ENCODE peak calls at places on chromosomes 16 and 17, in seven cellular contexts. A is lung, X is cardiac muscle cell, D is GM13976, G is astrocyte of the spinal cord, S is neural crest cell, P is nephron progenitor cell. H is an unnamed sample.

GRCh38 chr16:10529895-10530669 is 50.3 kb downstream of the EMP2 start:
- DNase-seq in A (no peak), X (no peak), D (no peak), G (no peak), S (no peak), P (no peak), H (no peak)

GRCh38 chr16:87391950-87392822 is at the start of gene MAP1LC3B:
- DNase-seq in A (peak; percentile 96), X (peak; percentile 97), D (peak; percentile 98), G (peak; percentile 97), S (peak; percentile 97), P (peak; percentile 99), H (peak; percentile 97)

GRCh38 chr17:73794336-73794735 is 150.1 kb upstream of the SDK2 start:
- DNase-seq in A (no peak), X (no peak), D (no peak), G (no peak), S (no peak), P (no peak), H (no peak)

GRCh38 chr16:1941924-1942809 is 832 bp downstream of the MSRB1 start:
- DNase-seq in A (peak; percentile 61), X (no peak), D (no peak), G (no peak), S (no peak), P (no peak), H (peak; percentile 34)

GRCh38 chr17:49393491-49394255 is 21.0 kb downstream of the PHB1 start:
- DNase-seq in A (no peak), X (no peak), D (no peak), G (no peak), S (no peak), P (no peak), H (no peak)

GRCh38 chr17:343211-343610 is 9.4 kb downstream of the RPH3AL start:
- DNase-seq in A (no peak), X (no peak), D (no peak), G (no peak), S (no peak), P (no peak), H (no peak)

GRCh38 chr17:18185832-18186231 is 2.2 kb downstream of the ALKBH5 start:
- DNase-seq in A (no peak), X (no peak), D (no peak), G (no peak), S (no peak), P (no peak), H (no peak)

GRCh38 chr16:84841787-84842300 is 22.1 kb downstream of the CRISPLD2 start:
- DNase-seq in A (peak; percentile 71), X (no peak), D (no peak), G (no peak), S (no peak), P (no peak), H (no peak)

GRCh38 chr17:58311429-58311894 is 17.1 kb downstream of the TSPOAP1 start:
- DNase-seq in A (no peak), X (no peak), D (peak; percentile 13), G (no peak), S (no peak), P (no peak), H (no peak)

DNA sequence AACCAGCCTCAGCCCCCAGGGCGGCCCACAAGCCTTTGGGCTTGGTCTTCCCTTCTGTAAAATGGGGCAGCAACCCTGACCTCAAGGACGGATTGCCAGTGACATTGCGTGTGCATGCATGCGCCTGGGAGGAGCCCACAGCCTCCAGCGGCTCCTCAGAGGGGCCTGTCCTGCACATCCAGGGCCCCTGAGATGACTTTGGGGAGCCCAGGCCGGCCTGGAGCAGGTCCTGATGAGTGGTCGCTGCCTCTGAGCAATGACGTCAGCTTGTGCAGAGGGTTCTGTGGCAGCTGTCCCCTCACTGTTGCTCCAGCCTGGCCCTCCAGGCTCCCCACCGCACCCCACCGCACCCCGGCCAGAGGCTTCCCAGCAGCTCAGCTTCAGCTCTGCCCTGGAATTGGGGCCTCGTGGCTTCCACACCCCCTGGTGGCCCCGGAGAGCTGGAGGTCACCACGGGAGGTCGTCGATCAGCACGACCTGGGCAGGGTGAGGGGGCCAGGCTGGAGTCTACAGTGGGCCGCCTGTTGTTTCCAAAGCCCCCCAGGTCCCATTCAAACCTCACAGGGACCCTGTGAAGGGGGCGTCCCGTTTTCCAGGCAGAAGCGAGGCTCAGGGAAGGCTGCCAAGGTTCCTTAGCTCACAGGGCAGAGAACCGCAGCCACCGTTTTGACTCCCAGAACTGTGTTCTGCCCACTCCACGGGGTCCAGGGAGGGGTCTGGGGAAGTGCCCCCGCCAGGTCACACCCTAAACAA is 341.8 kb downstream of the SEC14L1 start:
- DNase-seq in A (no peak), X (no peak), D (no peak), G (no peak), S (no peak), P (no peak), H (no peak)
- TF ChIP-seq CTCF in A (no peak), X (no peak), D (no peak), G (no peak), S (no peak), P (no peak), H (no peak)

DNA sequence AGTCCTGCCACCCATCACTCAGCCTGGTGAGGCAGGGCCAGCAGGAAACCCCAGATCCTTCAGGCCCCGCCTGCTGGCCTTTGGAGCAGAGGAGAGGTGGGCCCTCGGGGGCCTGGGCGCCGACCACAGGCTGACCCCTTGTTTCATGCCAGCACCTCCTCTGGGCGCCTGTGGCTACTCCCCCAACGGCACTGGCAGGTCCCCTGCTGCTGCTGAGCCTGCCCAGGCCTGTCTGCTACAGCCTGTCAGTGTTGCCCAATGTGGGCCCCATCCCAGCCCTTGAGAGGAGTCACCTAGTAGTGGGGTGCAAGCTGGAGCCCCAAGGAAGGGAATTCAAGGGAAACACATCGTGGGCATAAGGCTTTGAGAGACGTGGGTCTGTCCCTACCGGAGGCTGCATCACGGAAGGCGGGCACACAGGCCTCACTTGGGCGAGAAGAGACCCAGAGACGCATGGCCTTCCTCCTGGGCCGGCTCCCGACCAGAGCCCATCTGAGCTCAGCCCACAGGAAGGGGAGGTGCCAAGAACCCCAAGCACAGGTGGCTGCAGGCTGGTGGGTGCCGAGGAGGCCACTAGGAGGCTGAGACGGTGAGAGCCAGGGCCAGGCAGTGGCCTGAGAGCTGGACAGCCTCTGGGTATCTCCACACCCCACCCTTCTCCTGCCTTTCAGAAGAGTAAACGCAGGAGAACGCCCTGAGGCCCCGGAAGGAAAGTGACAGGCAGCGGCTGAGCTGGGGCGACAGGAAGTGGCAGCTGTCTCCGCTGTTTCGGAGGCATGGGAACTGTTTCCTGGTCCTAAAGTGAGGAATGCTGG is 8.1 kb upstream of the FASN start:
- DNase-seq in A (peak; percentile 81), X (peak; percentile 73), D (peak; percentile 92), G (peak; percentile 18), S (peak; percentile 51), P (peak; percentile 53), H (peak; percentile 87)
- TF ChIP-seq CTCF in A (no peak), X (peak; percentile 40), D (peak; percentile 50), G (peak; percentile 38), S (peak; percentile 56), P (peak; percentile 22), H (peak; percentile 67)

GRCh38 chr17:68863091-68863652 is 92.0 kb downstream of the ABCA8 start:
- DNase-seq in A (no peak), X (no peak), D (no peak), G (no peak), S (no peak), P (no peak), H (no peak)
- TF ChIP-seq CTCF in A (no peak), X (no peak), D (no peak), G (no peak), S (peak; percentile 43), P (no peak), H (peak; percentile 43)

GRCh38 chr16:57159447-57159846 is 26.4 kb downstream of the PSME3IP1 start:
- DNase-seq in A (no peak), X (no peak), D (no peak), G (no peak), S (no peak), P (no peak), H (no peak)
- TF ChIP-seq CTCF in A (no peak), X (no peak), D (no peak), G (no peak), S (no peak), P (no peak), H (no peak)

GRCh38 chr17:33294994-33295393 is 1.9 kb upstream of the ASIC2 start:
- DNase-seq in A (no peak), X (no peak), D (no peak), G (no peak), S (no peak), P (no peak), H (no peak)

GRCh38 chr17:33297643-33298042 is 4.5 kb upstream of the ASIC2 start:
- DNase-seq in A (no peak), X (no peak), D (no peak), G (no peak), S (no peak), P (no peak), H (no peak)

GRCh38 chr17:33303254-33303653 is 10.2 kb upstream of the ASIC2 start:
- DNase-seq in A (no peak), X (no peak), D (no peak), G (no peak), S (no peak), P (no peak), H (no peak)

GRCh38 chr17:33302394-33302793 is 9.3 kb upstream of the ASIC2 start:
- DNase-seq in A (no peak), X (no peak), D (no peak), G (no peak), S (no peak), P (no peak), H (no peak)

GRCh38 chr17:33299115-33299514 is 6.0 kb upstream of the ASIC2 start:
- DNase-seq in A (no peak), X (no peak), D (no peak), G (no peak), S (no peak), P (no peak), H (no peak)
- TF ChIP-seq CTCF in A (no peak), X (no peak), D (no peak), G (no peak), S (no peak), P (no peak), H (no peak)

GRCh38 chr17:61481421-61481820 is 29.2 kb downstream of the TBX4 start:
- DNase-seq in A (no peak), X (no peak), D (no peak), G (no peak), S (no peak), P (no peak), H (no peak)
- TF ChIP-seq CTCF in A (no peak), X (no peak), D (no peak), G (no peak), S (no peak), P (no peak), H (no peak)

GRCh38 chr17:81713556-81714411 is 1.7 kb downstream of the SLC25A10 start:
- DNase-seq in A (no peak), X (no peak), D (no peak), G (no peak), S (peak; percentile 38), P (peak; percentile 48), H (no peak)

GRCh38 chr17:81713004-81713555 is 996 bp downstream of the SLC25A10 start:
- DNase-seq in A (no peak), X (no peak), D (no peak), G (no peak), S (peak; percentile 40), P (no peak), H (no peak)

GRCh38 chr17:81711814-81712467 is at the start of gene SLC25A10:
- DNase-seq in A (peak; percentile 78), X (peak; percentile 88), D (peak; percentile 94), G (peak; percentile 70), S (peak; percentile 63), P (peak; percentile 82), H (peak; percentile 93)

GRCh38 chr17:81710514-81711308 is 1.4 kb upstream of the SLC25A10 start:
- DNase-seq in A (no peak), X (no peak), D (no peak), G (no peak), S (no peak), P (no peak), H (peak; percentile 34)

GRCh38 chr17:81712468-81713003 is 452 bp downstream of the SLC25A10 start:
- DNase-seq in A (no peak), X (peak; percentile 54), D (peak; percentile 75), G (no peak), S (peak; percentile 44), P (peak; percentile 55), H (peak; percentile 62)
- TF ChIP-seq CTCF in A (no peak), X (no peak), D (peak; percentile 19), G (peak; percentile 7), S (peak; percentile 22), P (no peak), H (peak; percentile 40)